ENCODE peak calls at places on chromosomes 16 and 17, in eight cellular contexts. O, C, Z, R, W, N, U and Y are unnamed samples.

GRCh38 chr16:72837846-72838661 is 209.9 kb downstream of the ZFHX3 start:
- DNase-seq in O (no peak), C (peak), Z (no peak), R (no peak), W (no peak), N (peak), U (no peak), Y (no peak)

GRCh38 chr16:3087243-3087791 is 11.8 kb downstream of the ZSCAN10 start:
- DNase-seq in O (no peak), C (peak), Z (no peak), R (no peak), W (no peak), N (no peak), U (no peak), Y (no peak)

GRCh38 chr16:19843371-19843770 is 41.3 kb downstream of the GPRC5B start:
- DNase-seq in O (no peak), C (no peak), Z (no peak), R (no peak), W (no peak), N (no peak), U (no peak), Y (no peak)

GRCh38 chr17:55402374-55402773 is 19.3 kb downstream of the MMD start:
- DNase-seq in O (no peak), C (no peak), Z (no peak), R (no peak), W (no peak), N (no peak), U (no peak), Y (no peak)

GRCh38 chr16:67071476-67072048 is 38.2 kb upstream of the PHAF1 start:
- DNase-seq in O (no peak), C (no peak), Z (no peak), R (no peak), W (no peak), N (no peak), U (no peak), Y (no peak)

GRCh38 chr16:19386555-19386954 is 31.1 kb upstream of the TMC5 start:
- DNase-seq in O (no peak), C (no peak), Z (no peak), R (no peak), W (no peak), N (no peak), U (no peak), Y (no peak)

GRCh38 chr17:65434251-65434650 is 127.2 kb downstream of the AXIN2 start:
- DNase-seq in O (no peak), C (no peak), Z (no peak), R (no peak), W (no peak), N (peak), U (no peak), Y (no peak)

GRCh38 chr17:42660692-42661345 is 1.7 kb downstream of the TUBG2 start:
- DNase-seq in O (no peak), C (no peak), Z (no peak), R (no peak), W (no peak), N (no peak), U (no peak), Y (no peak)

GRCh38 chr16:90077757-90078593 is 844 bp upstream of the PRDM7 start:
- DNase-seq in O (peak), C (peak), Z (peak), R (no peak), W (peak), N (no peak), U (no peak), Y (no peak)

GRCh38 chr17:19531780-19532501 is 1.7 kb upstream of the SLC47A1 start:
- DNase-seq in O (no peak), C (no peak), Z (no peak), R (no peak), W (no peak), N (no peak), U (no peak), Y (no peak)

GRCh38 chr16:85615014-85615851 is 2.1 kb downstream of the GSE1 start:
- DNase-seq in O (no peak), C (peak), Z (peak), R (peak), W (peak), N (no peak), U (no peak), Y (no peak)

GRCh38 chr16:53183442-53183841 is 128.7 kb downstream of the CHD9 start:
- DNase-seq in O (no peak), C (no peak), Z (no peak), R (no peak), W (no peak), N (no peak), U (no peak), Y (no peak)